ENCODE peak calls at places on chromosomes 11 and 22, in seven cellular contexts. V is pancreas, R is MM.1S, T is tibial nerve, F is mesenchymal stem cell, N is SJCRH30, W is cardiac muscle cell. S is an unnamed sample. For H3K4me1, the result is how much of the 10 kb centered on the place peaks cover.

GRCh38 chr11:65078151-65078550 is 5.7 kb downstream of the CDCA5 start:
- DNase-seq in N (peak), W (peak), F (peak), T (no peak), V (peak), R (peak), S (peak)

GRCh38 chr11:19453893-19454292 is 213.1 kb upstream of the E2F8 start:
- DNase-seq in R (no peak), T (peak), N (no peak), W (no peak), V (no peak), F (no peak), S (no peak)

GRCh38 chr11:134418119-134418840 is 6.2 kb upstream of the B3GAT1 start:
- DNase-seq in T (no peak), R (no peak), N (peak), W (peak), F (no peak), V (no peak), S (no peak)

GRCh38 chr11:127875076-127875475 is 712.3 kb downstream of the ETS1 start:
- DNase-seq in V (no peak), T (no peak), F (no peak), W (no peak), N (peak), R (no peak), S (no peak)

GRCh38 chr22:46537946-46538815 is 761 bp upstream of the CELSR1 start:
- DNase-seq in T (no peak), W (peak), R (no peak), V (no peak), N (no peak), F (no peak), S (no peak)

GRCh38 chr11:73326929-73327811 is 19.1 kb downstream of the ARHGEF17 start:
- DNase-seq in R (no peak), N (no peak), W (no peak), V (no peak), F (peak), T (no peak), S (no peak)

GRCh38 chr22:19398206-19398605 is 33.3 kb downstream of the HIRA start:
- DNase-seq in F (no peak), W (no peak), T (no peak), V (no peak), R (no peak), N (no peak), S (no peak)

GRCh38 chr11:91932151-91932821 is 292.3 kb upstream of the FAT3 start:
- DNase-seq in F (peak), V (no peak), N (no peak), T (no peak), R (no peak), W (no peak), S (no peak)

GRCh38 chr22:32490279-32490678 is 15.7 kb downstream of the FBXO7 start:
- DNase-seq in V (no peak), W (no peak), F (no peak), T (no peak), R (no peak), N (no peak), S (no peak)

GRCh38 chr11:122138759-122139594 is 23.0 kb upstream of the BLID start:
- DNase-seq in V (no peak), W (no peak), T (no peak), N (no peak), R (no peak), F (peak), S (no peak)
- H3K27ac ChIP-seq in V (no peak), W (no peak), T (peak), N (no peak), R (no peak), F (peak), S (peak)

GRCh38 chr11:120316880-120317688 is 8.0 kb upstream of the TLCD5 start:
- DNase-seq in N (no peak), T (peak), R (no peak), F (peak), V (peak), W (peak), S (no peak)
- H3K4me3 ChIP-seq in N (no peak), T (no peak), R (no peak), F (no peak), V (no peak), W (no peak), S (no peak)

GRCh38 chr11:57133616-57134015 is 48.1 kb upstream of the LRRC55 start:
- DNase-seq in T (no peak), V (no peak), F (no peak), N (no peak), W (no peak), R (no peak), S (no peak)

GRCh38 chr11:57131080-57131790 is 50.5 kb upstream of the LRRC55 start:
- DNase-seq in T (peak), V (no peak), W (peak), F (no peak), N (peak), R (no peak), S (peak)

GRCh38 chr11:57135020-57135751 is 46.6 kb upstream of the LRRC55 start:
- DNase-seq in W (no peak), V (no peak), R (no peak), N (no peak), F (no peak), T (no peak), S (no peak)

DNA sequence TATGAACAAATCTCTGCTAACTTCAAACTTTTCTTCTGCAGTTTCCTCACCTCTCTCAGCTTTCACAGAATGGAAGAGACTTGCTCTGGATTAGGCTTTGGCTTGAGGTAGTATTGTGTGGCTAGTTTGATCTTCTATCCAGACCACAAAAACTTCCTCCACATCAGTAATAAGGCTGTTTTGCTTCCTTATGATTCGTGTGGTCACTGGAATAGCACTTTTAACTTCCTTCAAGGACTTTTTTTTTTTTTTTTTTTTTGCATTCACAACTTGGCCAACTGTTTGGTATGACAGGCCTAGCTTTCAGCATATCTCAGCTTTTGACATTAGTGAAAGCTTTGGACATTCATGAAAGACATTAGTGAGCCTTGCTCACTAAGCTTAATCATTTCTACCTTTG is 47.5 kb upstream of the LRRC55 start:
- DNase-seq in R (no peak), W (no peak), N (no peak), T (no peak), F (no peak), V (no peak), S (no peak)
- H3K4me1 ChIP-seq in R (under half), W (under half), N (under half), T (under half), F (under half), V (under half), S (under half)

GRCh38 chr22:49938565-49939136 is 20.2 kb downstream of the CRELD2 start:
- DNase-seq in F (no peak), R (no peak), V (peak), N (no peak), W (no peak), T (no peak), S (no peak)
- H3K27ac ChIP-seq in F (no peak), R (no peak), V (no peak), N (peak), W (peak), T (peak), S (no peak)

GRCh38 chr22:31092161-31092560 is 11.0 kb downstream of the SMTN start:
- DNase-seq in T (no peak), N (no peak), W (no peak), R (no peak), F (no peak), V (no peak), S (no peak)
- H3K4me3 ChIP-seq in T (no peak), N (no peak), W (no peak), R (no peak), F (no peak), V (no peak), S (no peak)

DNA sequence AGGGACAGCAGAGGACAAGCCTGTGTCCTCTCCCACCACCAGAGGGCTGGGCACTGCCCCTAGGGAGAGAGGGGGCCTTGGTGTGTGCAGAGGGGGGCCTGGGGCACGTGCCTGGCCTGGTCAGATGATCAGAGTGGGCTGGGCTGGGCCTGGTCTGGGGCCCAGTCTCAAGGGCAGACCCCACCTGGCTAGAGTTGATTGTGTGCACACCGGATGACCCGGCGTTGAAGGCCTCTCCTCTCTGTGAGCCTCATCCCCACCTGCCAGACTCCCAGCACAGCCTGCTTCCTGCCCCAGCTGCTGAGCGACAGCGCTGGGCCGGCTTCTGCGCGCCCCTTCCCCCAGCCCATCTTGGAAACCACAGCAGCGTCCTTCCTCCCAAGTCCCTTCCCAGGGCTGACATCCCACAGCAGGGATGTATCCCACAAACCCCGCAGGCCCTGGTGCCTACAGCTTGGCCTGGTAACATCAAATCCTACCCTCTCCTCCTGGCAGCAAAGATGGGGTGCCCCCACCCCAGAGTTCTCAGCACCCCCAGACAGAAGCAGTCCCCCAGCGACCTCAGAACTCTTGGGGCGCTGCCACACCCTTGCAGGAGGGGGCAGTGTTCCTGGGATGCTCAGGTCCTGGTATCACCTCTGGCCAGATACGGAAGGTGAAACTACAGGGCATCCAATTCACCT is 11.1 kb upstream of the TSSC4 start:
- DNase-seq in V (no peak), R (no peak), W (no peak), T (no peak), F (peak), N (no peak), S (no peak)
- H3K4me1 ChIP-seq in V (under half), R (under half), W (under half), T (half or more), F (half or more), N (under half), S (under half)

GRCh38 chr11:67266424-67267187 is at the start of gene GRK2:
- DNase-seq in F (no peak), N (peak), V (peak), R (peak), T (no peak), W (peak), S (no peak)

GRCh38 chr11:67264886-67265632 is 1.2 kb upstream of the GRK2 start:
- DNase-seq in T (no peak), R (no peak), N (no peak), V (no peak), F (no peak), W (no peak), S (no peak)

GRCh38 chr11:67267188-67268035 is 1.1 kb downstream of the GRK2 start:
- DNase-seq in T (no peak), F (no peak), W (no peak), V (peak), N (no peak), R (peak), S (no peak)

GRCh38 chr11:67264260-67264659 is 2.0 kb upstream of the GRK2 start:
- DNase-seq in V (no peak), W (no peak), T (no peak), N (no peak), F (no peak), R (no peak), S (no peak)

GRCh38 chr11:67265633-67266423 is 445 bp upstream of the GRK2 start:
- DNase-seq in W (peak), F (peak), R (peak), N (peak), T (peak), V (peak), S (peak)
- H3K27ac ChIP-seq in W (no peak), F (no peak), R (no peak), N (no peak), T (peak), V (no peak), S (no peak)